ENCODE peak calls at places on chromosomes 13 and 19, in nine cellular contexts. W is CD8-positive, alpha-beta T cell; I is Jurkat, Clone E6-1; T is thoracic aorta; R is epithelial cell of esophagus; N is osteoblast; Q is HFF-Myc; J is tibial artery; P is PC-3. H is an unnamed sample.

GRCh38 chr13:114049026-114049425 is 75.2 kb upstream of the C13orf46 start:
- DNase-seq in W (peak; percentile 22), I (no peak), T (no peak), R (no peak), N (no peak), Q (no peak), J (no peak), P (no peak), H (no peak)

GRCh38 chr13:45108716-45109706 is 11.3 kb upstream of the GTF2F2 start:
- DNase-seq in W (no peak), I (peak; percentile 18), T (no peak), R (no peak), N (peak; percentile 64), Q (no peak), J (no peak), P (no peak), H (no peak)

GRCh38 chr19:17129377-17129776 is 53.8 kb downstream of the MYO9B start:
- DNase-seq in W (no peak), I (no peak), T (no peak), R (peak; percentile 35), N (peak; percentile 13), Q (no peak), J (no peak), P (no peak), H (no peak)

GRCh38 chr13:31775686-31776085 is 36.4 kb downstream of the RXFP2 start:
- DNase-seq in W (no peak), I (no peak), T (no peak), R (no peak), N (peak; percentile 18), Q (no peak), J (peak; percentile 92), P (no peak), H (peak; percentile 43)

GRCh38 chr19:2805991-2806649 is 13.5 kb upstream of the ZNF554 start:
- DNase-seq in W (no peak), I (no peak), T (no peak), R (no peak), N (peak; percentile 87), Q (no peak), J (no peak), P (no peak), H (no peak)

GRCh38 chr13:36480726-36481485 is 48.6 kb downstream of the CCNA1 start:
- DNase-seq in W (no peak), I (no peak), T (no peak), R (no peak), N (no peak), Q (no peak), J (no peak), P (no peak), H (no peak)

GRCh38 chr13:30851697-30852096 is 54.4 kb upstream of the MEDAG start:
- DNase-seq in W (no peak), I (no peak), T (no peak), R (no peak), N (no peak), Q (no peak), J (no peak), P (no peak), H (no peak)

GRCh38 chr13:109196896-109197295 is 567.5 kb downstream of the MYO16 start:
- DNase-seq in W (no peak), I (no peak), T (no peak), R (no peak), N (no peak), Q (no peak), J (no peak), P (no peak), H (no peak)

GRCh38 chr13:93218583-93218982 is 8.0 kb upstream of the GPC6 start:
- DNase-seq in W (no peak), I (no peak), T (no peak), R (no peak), N (no peak), Q (no peak), J (no peak), P (peak; percentile 17), H (no peak)

GRCh38 chr19:51777570-51778460 is 16.8 kb downstream of the FPR2 start:
- DNase-seq in W (peak; percentile 13), I (peak; percentile 69), T (no peak), R (peak; percentile 86), N (no peak), Q (peak; percentile 60), J (peak; percentile 71), P (peak; percentile 87), H (peak; percentile 66)

GRCh38 chr19:16594681-16595091 is 22.5 kb upstream of the SLC35E1 start:
- DNase-seq in W (no peak), I (peak; percentile 65), T (no peak), R (no peak), N (peak; percentile 13), Q (no peak), J (no peak), P (no peak), H (no peak)

GRCh38 chr13:99969368-99969933 is 2.1 kb downstream of the ZIC5 start:
- DNase-seq in W (no peak), I (no peak), T (no peak), R (no peak), N (peak; percentile 75), Q (no peak), J (no peak), P (no peak), H (no peak)

GRCh38 chr13:99967498-99967883 is 4.1 kb downstream of the ZIC5 start:
- DNase-seq in W (no peak), I (no peak), T (no peak), R (no peak), N (no peak), Q (no peak), J (no peak), P (no peak), H (no peak)

GRCh38 chr13:99968521-99969367 is 2.8 kb downstream of the ZIC5 start:
- DNase-seq in W (no peak), I (no peak), T (no peak), R (no peak), N (peak; percentile 91), Q (no peak), J (no peak), P (no peak), H (no peak)

GRCh38 chr13:99969934-99970760 is 1.4 kb downstream of the ZIC5 start:
- DNase-seq in W (no peak), I (peak; percentile 40), T (no peak), R (no peak), N (peak; percentile 90), Q (no peak), J (no peak), P (no peak), H (no peak)

GRCh38 chr13:99967884-99968520 is 3.6 kb downstream of the ZIC5 start:
- DNase-seq in W (no peak), I (no peak), T (no peak), R (no peak), N (peak; percentile 58), Q (no peak), J (no peak), P (no peak), H (no peak)
- H3K4me3 ChIP-seq in W (no peak overlapping the region), I (no peak overlapping the region), T (peak overlapping the region; percentile 61), R (no peak overlapping the region), N (no peak overlapping the region), Q (no peak overlapping the region), J (peak overlapping the region; percentile 7), P (peak overlapping the region; percentile 27), H (no peak overlapping the region)

GRCh38 chr13:40217675-40218074 is 448.8 kb downstream of the FOXO1 start:
- DNase-seq in W (no peak), I (no peak), T (no peak), R (no peak), N (no peak), Q (no peak), J (no peak), P (no peak), H (no peak)

GRCh38 chr13:40221131-40221459 is 445.3 kb downstream of the FOXO1 start:
- DNase-seq in W (no peak), I (no peak), T (no peak), R (no peak), N (no peak), Q (no peak), J (no peak), P (no peak), H (no peak)

GRCh38 chr13:40220299-40220935 is 446.0 kb downstream of the FOXO1 start:
- DNase-seq in W (no peak), I (no peak), T (no peak), R (no peak), N (no peak), Q (no peak), J (no peak), P (no peak), H (peak; percentile 55)

GRCh38 chr13:40215747-40216146 is 450.7 kb downstream of the FOXO1 start:
- DNase-seq in W (no peak), I (no peak), T (no peak), R (no peak), N (no peak), Q (no peak), J (no peak), P (no peak), H (no peak)

DNA sequence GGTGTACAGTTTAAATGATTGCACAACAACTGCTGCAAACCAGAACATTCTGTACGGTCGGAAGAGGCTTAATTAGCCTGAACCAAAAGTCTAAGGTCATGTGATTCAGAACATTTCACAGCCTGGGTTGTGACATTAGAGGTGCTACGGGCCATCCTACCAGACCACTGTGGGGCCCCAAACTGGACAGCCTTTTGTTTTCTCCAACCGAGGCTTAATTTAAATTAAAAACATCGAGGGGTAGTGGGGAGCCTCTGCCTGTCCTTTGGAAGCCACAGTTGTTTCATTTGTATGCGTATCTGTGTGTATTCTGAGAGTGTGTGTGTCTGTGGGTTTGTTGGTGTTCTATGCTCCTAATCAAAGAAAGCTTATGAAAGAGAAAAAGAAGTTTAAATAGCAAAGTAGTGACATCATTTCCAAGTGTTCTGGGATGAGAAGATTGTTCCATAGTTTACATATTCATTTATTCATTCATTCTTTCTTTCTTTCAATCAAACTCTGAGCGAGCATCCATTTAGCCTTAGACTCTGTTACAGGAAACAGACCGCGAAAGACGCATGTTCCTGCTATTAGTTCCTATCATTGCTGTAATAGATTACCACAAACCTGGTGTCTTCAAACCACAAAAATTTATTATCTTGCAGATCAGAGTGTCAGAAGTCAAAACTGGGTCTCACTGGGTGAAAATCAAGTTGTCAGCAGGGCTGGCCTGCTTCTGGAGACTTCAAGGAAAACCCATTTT is 444.8 kb downstream of the FOXO1 start:
- DNase-seq in W (peak; percentile 8), I (peak; percentile 67), T (no peak), R (peak; percentile 23), N (no peak), Q (no peak), J (no peak), P (peak; percentile 12), H (peak; percentile 38)
- H3K4me3 ChIP-seq in W (no peak overlapping the region), I (no peak overlapping the region), T (peak overlapping the region; percentile 16), R (no peak overlapping the region), N (no peak overlapping the region), Q (no peak overlapping the region), J (no peak overlapping the region), P (no peak overlapping the region), H (no peak overlapping the region)

GRCh38 chr13:71378992-71379905 is 487.8 kb downstream of the DACH1 start:
- DNase-seq in W (no peak), I (no peak), T (no peak), R (peak; percentile 54), N (no peak), Q (no peak), J (no peak), P (peak; percentile 38), H (no peak)
- H3K4me3 ChIP-seq in W (no peak overlapping the region), I (no peak overlapping the region), T (peak overlapping the region; percentile 38), R (no peak overlapping the region), N (no peak overlapping the region), Q (no peak overlapping the region), J (peak overlapping the region; percentile 15), P (peak overlapping the region; percentile 12), H (peak overlapping the region; percentile 12)

DNA sequence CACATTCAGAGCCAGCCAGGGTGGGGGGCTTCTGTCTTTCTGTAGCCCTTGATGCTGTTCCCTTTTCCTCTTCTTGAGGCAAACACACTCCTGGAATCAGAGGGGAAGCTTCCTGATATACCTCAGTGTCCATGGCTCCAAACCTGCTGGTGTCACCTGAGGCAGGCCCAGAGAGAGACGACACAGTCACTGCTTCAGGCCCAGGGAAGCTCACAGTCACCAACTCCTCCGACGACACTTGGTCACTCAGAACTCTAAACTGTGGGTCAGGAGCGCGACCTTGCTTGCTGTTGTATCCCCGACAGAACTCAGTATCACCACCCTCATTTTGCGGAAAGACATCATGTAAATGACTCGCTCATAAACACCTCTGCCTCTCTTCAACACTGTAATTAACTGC is 1.1 kb downstream of the ATP13A1 start:
- DNase-seq in W (no peak), I (no peak), T (no peak), R (no peak), N (peak; percentile 38), Q (no peak), J (no peak), P (no peak), H (no peak)
- H3K4me3 ChIP-seq in W (peak overlapping the region; percentile 67), I (peak overlapping the region; percentile 92), T (peak overlapping the region; percentile 79), R (peak overlapping the region; percentile 95), N (peak overlapping the region; percentile 85), Q (peak overlapping the region; percentile 91), J (peak overlapping the region; percentile 89), P (peak overlapping the region; percentile 94), H (peak overlapping the region; percentile 96)

H was measured in uterus.